ENCODE peak calls at places on chromosomes 12 and 14, in six cellular contexts. T is epithelial cell of esophagus, C is SK-N-SH, O is type B pancreatic cell, Y is testis, D is body of pancreas. N is an unnamed sample.

GRCh38 chr12:78732481-78732880 is 132.1 kb upstream of the SYT1 start:
- DNase-seq in D (no peak), C (no peak), O (no peak), Y (no peak), T (no peak), N (no peak)

GRCh38 chr12:93379432-93380308 is 1.9 kb downstream of the NUDT4 start:
- DNase-seq in T (no peak), Y (no peak), C (no peak), D (no peak), O (no peak), N (no peak)

GRCh38 chr12:82723093-82723492 is 36.4 kb downstream of the TMTC2 start:
- DNase-seq in C (no peak), O (no peak), T (no peak), D (no peak), Y (no peak), N (no peak)

GRCh38 chr12:90978117-90978770 is 23.3 kb upstream of the CCER1 start:
- DNase-seq in Y (no peak), C (peak), T (peak), O (no peak), D (no peak), N (peak)

GRCh38 chr12:108565976-108566375 is 3.6 kb downstream of the ISCU start:
- DNase-seq in Y (peak), O (no peak), T (peak), D (peak), C (peak), N (no peak)

GRCh38 chr14:98345186-98345585 is 926.8 kb downstream of the BCL11B start:
- DNase-seq in O (no peak), C (no peak), D (no peak), T (peak), Y (no peak), N (no peak)

GRCh38 chr12:32025906-32026305 is 66.7 kb downstream of the RESF1 start:
- DNase-seq in O (no peak), C (no peak), T (no peak), D (no peak), Y (no peak), N (peak)

GRCh38 chr14:79502101-79502750 is 709.1 kb downstream of the DIO2 start:
- DNase-seq in T (no peak), O (no peak), D (no peak), C (no peak), Y (no peak), N (no peak)

GRCh38 chr12:7571253-7571652 is 67.7 kb upstream of the CD163 start:
- DNase-seq in T (no peak), O (no peak), D (no peak), Y (no peak), C (no peak), N (no peak)

GRCh38 chr12:79597910-79598309 is 92.9 kb downstream of the PAWR start:
- DNase-seq in Y (no peak), D (no peak), T (no peak), C (no peak), O (no peak), N (no peak)

GRCh38 chr14:90511252-90511651 is 114.4 kb downstream of the CALM1 start:
- DNase-seq in D (no peak), O (no peak), T (no peak), C (no peak), Y (no peak), N (no peak)

GRCh38 chr12:123094349-123095073 is 56.4 kb downstream of the PITPNM2 start:
- DNase-seq in O (no peak), D (peak), Y (peak), C (no peak), T (peak), N (no peak)

GRCh38 chr12:119334459-119335170 is at the start of gene CCDC60:
- DNase-seq in T (peak), Y (peak), C (no peak), O (peak), D (no peak), N (no peak)

GRCh38 chr12:65725376-65725775 is 98.9 kb upstream of the HMGA2 start:
- DNase-seq in D (no peak), T (peak), O (no peak), Y (no peak), C (no peak), N (no peak)

GRCh38 chr12:58529114-58529665 is 391.1 kb downstream of the LRIG3 start:
- DNase-seq in T (peak), O (no peak), D (no peak), Y (no peak), C (no peak), N (no peak)

GRCh38 chr14:65478596-65478995 is 66.1 kb downstream of the FUT8 start:
- DNase-seq in D (no peak), Y (no peak), T (peak), C (no peak), O (no peak), N (no peak)

GRCh38 chr12:52952082-52952801 is 3.3 kb downstream of the KRT18 start:
- DNase-seq in Y (peak), C (no peak), O (no peak), T (peak), D (peak), N (no peak)

GRCh38 chr14:96189288-96189711 is 15.3 kb upstream of the BDKRB2 start:
- DNase-seq in O (no peak), C (no peak), Y (no peak), D (no peak), T (no peak), N (peak)

GRCh38 chr12:108804361-108804949 is 52.9 kb downstream of the SSH1 start:
- DNase-seq in T (no peak), D (no peak), C (peak), O (no peak), Y (peak), N (no peak)

GRCh38 chr14:64496764-64497163 is 6.9 kb downstream of the ZBTB25 start:
- DNase-seq in Y (no peak), O (no peak), D (no peak), T (no peak), C (no peak), N (no peak)

GRCh38 chr12:62520361-62520760 is 53.7 kb downstream of the MON2 start:
- DNase-seq in T (no peak), Y (no peak), C (no peak), D (no peak), O (no peak), N (no peak)

GRCh38 chr14:89544636-89545301 is 127.7 kb upstream of the FOXN3 start:
- DNase-seq in O (no peak), T (peak), Y (no peak), C (no peak), D (no peak), N (no peak)

GRCh38 chr12:29131539-29131938 is 17.5 kb upstream of the FAR2 start:
- DNase-seq in C (no peak), Y (no peak), D (no peak), O (no peak), T (peak), N (no peak)

GRCh38 chr12:69101505-69101904 is 137.9 kb upstream of the CPSF6 start:
- DNase-seq in D (peak), Y (peak), T (no peak), O (no peak), C (no peak), N (no peak)

GRCh38 chr12:123062682-123063426 is 82.4 kb downstream of the ARL6IP4 start:
- DNase-seq in C (no peak), Y (peak), D (peak), T (peak), O (no peak), N (no peak)

GRCh38 chr12:101592448-101592847 is 2.3 kb upstream of the MYBPC1 start:
- DNase-seq in Y (no peak), D (no peak), T (no peak), O (no peak), C (no peak), N (no peak)

DNA sequence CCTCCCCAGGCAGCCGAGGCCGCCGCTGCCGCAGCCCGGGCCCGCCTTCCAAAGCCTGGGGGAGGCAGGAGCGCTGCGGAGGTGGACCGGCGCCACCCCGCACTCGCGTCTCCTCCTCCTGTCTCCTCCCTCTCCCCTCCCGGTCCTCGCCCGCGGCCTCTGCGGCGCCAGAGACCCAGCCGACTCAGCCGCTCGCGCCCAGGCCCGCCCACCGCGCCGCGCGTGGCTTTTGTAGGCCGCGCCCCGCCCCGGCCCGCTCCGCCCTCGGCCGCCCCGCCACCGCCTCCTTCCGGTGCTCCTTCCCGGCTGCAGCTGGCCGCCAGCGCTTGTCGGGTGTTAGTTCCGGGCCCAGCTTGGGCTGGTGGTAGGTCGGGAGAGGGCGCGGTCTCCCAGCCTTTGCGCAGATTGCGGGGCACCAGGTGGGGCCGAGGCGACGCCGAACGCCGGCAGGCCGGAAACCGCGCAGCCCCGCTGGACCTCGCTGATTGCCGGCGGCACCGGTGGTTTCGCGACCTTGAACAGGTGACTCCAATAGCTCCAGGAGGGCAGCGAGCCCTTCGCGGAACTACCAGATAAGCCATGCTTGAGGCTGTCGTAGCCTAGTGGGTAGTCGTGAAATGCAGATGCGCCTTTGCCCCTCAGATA is at the start of gene CAPRIN2:
- DNase-seq in D (peak), O (peak), Y (peak), C (peak), T (peak), N (peak)
- TF ChIP-seq CTCF in D (no peak), O (no peak), Y (peak), C (peak), T (peak), N (peak)

GRCh38 chr14:60266021-60266937 is 17.3 kb downstream of the PPM1A start:
- DNase-seq in D (peak), Y (peak), T (peak), O (no peak), C (no peak), N (no peak)
- TF ChIP-seq CTCF in D (peak), Y (no peak), T (peak), O (peak), C (peak), N (no peak)

DNA sequence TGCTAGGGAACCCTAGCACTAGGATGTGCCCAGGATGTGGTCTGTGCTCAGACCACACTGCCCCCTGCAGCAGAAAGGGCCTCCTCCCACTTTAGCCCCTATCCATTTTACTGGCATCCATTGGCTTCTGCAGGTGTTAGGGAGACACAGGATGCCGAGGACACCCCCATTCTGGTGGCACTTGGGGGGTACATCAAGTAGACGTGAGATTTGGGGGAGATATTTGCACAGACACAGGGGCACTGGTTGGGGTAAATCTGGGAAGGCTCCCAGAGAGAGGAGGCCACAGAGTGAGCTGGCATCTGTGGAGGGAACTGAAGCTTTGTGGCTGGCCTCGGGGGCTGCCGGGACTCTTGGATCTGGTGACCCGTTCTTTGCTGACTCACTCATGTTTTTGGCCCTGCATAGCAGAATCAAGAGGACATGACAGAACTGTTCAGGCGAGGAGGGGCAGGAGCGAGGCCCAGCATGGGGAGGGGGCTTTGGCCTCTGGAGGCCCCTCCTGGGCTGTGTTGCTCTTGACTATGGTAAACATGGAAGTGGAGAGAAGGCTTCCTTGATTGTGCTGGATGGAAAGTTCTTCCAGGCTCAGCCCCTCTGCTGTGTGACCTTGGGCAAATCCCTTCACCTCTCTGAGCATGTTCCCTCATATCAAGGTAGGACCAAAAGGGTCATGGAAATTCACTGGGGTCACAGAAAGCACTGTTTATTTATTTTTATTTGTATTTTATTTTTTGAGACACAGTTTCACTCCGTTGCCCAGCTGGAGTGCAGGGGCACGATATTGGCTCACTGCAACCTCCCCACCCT is 1.8 kb downstream of the PLBD2 start:
- DNase-seq in O (no peak), D (no peak), Y (peak), T (no peak), C (peak), N (no peak)
- TF ChIP-seq CTCF in O (no peak), D (no peak), Y (no peak), T (no peak), C (peak), N (no peak)

GRCh38 chr14:94750371-94750770 is 19.5 kb downstream of the GSC start:
- DNase-seq in O (no peak), C (no peak), D (no peak), T (no peak), Y (no peak), N (no peak)

GRCh38 chr14:94751956-94752355 is 18.0 kb downstream of the GSC start:
- DNase-seq in C (no peak), O (no peak), T (no peak), D (no peak), Y (no peak), N (no peak)

GRCh38 chr14:94751321-94751720 is 18.6 kb downstream of the GSC start:
- DNase-seq in Y (no peak), C (no peak), D (no peak), T (no peak), O (no peak), N (no peak)

GRCh38 chr14:94746131-94746530 is 23.8 kb downstream of the GSC start:
- DNase-seq in D (no peak), O (no peak), T (no peak), C (no peak), Y (no peak), N (no peak)

DNA sequence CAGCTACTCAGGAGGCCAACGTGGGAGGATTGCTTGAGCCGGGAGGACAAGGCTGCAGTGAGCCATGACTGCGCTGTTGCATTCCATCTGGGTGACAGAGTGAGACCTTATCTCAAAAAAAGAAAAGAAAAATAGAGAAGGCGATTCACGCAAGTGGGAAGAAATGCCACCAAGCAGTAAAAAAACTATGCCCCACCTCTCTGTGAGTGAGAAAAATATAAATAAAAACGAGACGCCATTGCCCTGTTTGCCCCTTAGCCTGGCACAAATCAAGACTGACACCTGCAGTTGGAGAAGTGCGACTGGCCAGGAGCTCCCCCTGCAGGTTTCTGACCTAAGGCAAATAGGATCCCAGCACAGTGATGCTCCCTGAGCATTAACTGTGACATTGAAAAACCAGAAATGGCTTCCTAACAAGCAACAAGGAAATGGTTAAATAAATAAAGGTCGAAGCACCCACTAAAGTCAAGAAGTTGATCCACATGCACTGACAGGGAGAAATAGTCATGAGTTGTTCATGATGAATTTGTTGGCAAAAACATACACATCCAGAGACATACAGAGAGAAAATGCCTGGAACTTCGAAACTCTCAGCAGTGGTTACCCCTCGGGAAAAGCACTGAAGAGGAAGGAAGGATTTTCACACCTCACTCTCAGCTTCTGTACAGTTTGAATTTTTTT is 21.1 kb downstream of the GSC start:
- DNase-seq in T (no peak), Y (peak), D (peak), O (no peak), C (peak), N (no peak)
- TF ChIP-seq CTCF in T (peak), Y (no peak), D (peak), O (peak), C (peak), N (peak)

GRCh38 chr14:22494486-22495135 is 94.4 kb downstream of the DAD1 start:
- DNase-seq in T (no peak), O (no peak), C (no peak), Y (no peak), D (no peak), N (no peak)
- TF ChIP-seq CTCF in T (no peak), O (no peak), C (no peak), Y (no peak), D (no peak), N (no peak)

N was measured in GM20000.